ENCODE peak calls at places on chromosomes 4 and X, in nine cellular contexts. D is NCI-H69; P is effector CD4-positive, alpha-beta T cell; V is NCI-H1092 treated with DMSO at 0.1 percent for 48 hours; U is NCI-H1694 treated with DMSO at 0.1 percent for 48 hours; X is EL; A is D341Med; G is activated CD4-positive, alpha-beta T cell treated with anti-CD3 and anti-CD28 coated beads for 48 hours; E is mesothelial cell of epicardium. B is an unnamed sample.

GRCh38 chr4:48037117-48037462 is 20.5 kb downstream of the NIPAL1 start:
- DNase-seq in D (no peak), P (no peak), V (no peak), U (no peak), X (no peak), A (no peak), G (no peak), E (no peak), B (no peak)

GRCh38 chr4:80058740-80059139 is 14.3 kb downstream of the ANTXR2 start:
- DNase-seq in D (no peak), P (peak), V (no peak), U (peak), X (no peak), A (no peak), G (peak), E (no peak), B (no peak)

GRCh38 chr4:80045831-80046230 is 27.2 kb downstream of the ANTXR2 start:
- DNase-seq in D (no peak), P (no peak), V (no peak), U (no peak), X (no peak), A (no peak), G (no peak), E (no peak), B (no peak)

GRCh38 chrX:152821145-152821765 is 9.3 kb downstream of the CETN2 start:
- DNase-seq in D (peak), P (no peak), V (no peak), U (peak), X (peak), A (peak), G (peak), E (no peak), B (no peak)

GRCh38 chr4:83417566-83417965 is 38.1 kb downstream of the HELQ start:
- DNase-seq in D (no peak), P (no peak), V (no peak), U (no peak), X (no peak), A (no peak), G (no peak), E (no peak), B (no peak)

GRCh38 chr4:175671491-175671934 is 140.6 kb downstream of the GPM6A start:
- DNase-seq in D (peak), P (no peak), V (no peak), U (no peak), X (peak), A (peak), G (no peak), E (peak), B (no peak)

GRCh38 chr4:30828290-30828926 is 108.2 kb downstream of the PCDH7 start:
- DNase-seq in D (no peak), P (no peak), V (no peak), U (no peak), X (peak), A (no peak), G (no peak), E (no peak), B (no peak)

GRCh38 chr4:153222790-153223417 is 18.7 kb downstream of the TRIM2 start:
- DNase-seq in D (peak), P (no peak), V (peak), U (no peak), X (peak), A (peak), G (peak), E (peak), B (peak)

GRCh38 chr4:13905543-13905942 is 278.0 kb upstream of the BOD1L1 start:
- DNase-seq in D (no peak), P (no peak), V (no peak), U (no peak), X (peak), A (no peak), G (no peak), E (no peak), B (no peak)